ENCODE peak calls at places on chromosome 6, in four cellular contexts. T is CD8-positive, alpha-beta T cell; N is substantia nigra; P is NCI-H2081. O is an unnamed sample.

GRCh38 chr6:31888281-31889258 is 8.9 kb downstream of the EHMT2 start:
- DNase-seq in T (peak), N (no peak), P (no peak), O (peak)

GRCh38 chr6:35365599-35366596 is 23.5 kb downstream of the PPARD start:
- DNase-seq in P (no peak), N (no peak), T (no peak), O (no peak)

GRCh38 chr6:169811521-169812256 is 60.3 kb downstream of the ERMARD start:
- DNase-seq in P (no peak), N (no peak), T (no peak), O (no peak)

GRCh38 chr6:11050735-11051134 is 6.6 kb upstream of the ELOVL2 start:
- DNase-seq in N (no peak), T (no peak), P (no peak), O (no peak)

GRCh38 chr6:99347804-99348203 is 1.7 kb downstream of the FAXC start:
- DNase-seq in P (no peak), N (no peak), T (no peak), O (no peak)

GRCh38 chr6:43477235-43478007 is at the start of gene TJAP1:
- DNase-seq in N (peak), T (peak), P (peak), O (peak)

GRCh38 chr6:131937703-131938631 is 13.2 kb downstream of the CCN2 start:
- DNase-seq in T (no peak), P (peak), N (no peak), O (no peak)

GRCh38 chr6:168154263-168154917 is 75.4 kb upstream of the FRMD1 start:
- DNase-seq in N (no peak), P (no peak), T (no peak), O (no peak)

GRCh38 chr6:155448823-155449789 is 6.5 kb downstream of the NOX3 start:
- DNase-seq in N (no peak), T (no peak), P (peak), O (no peak)

GRCh38 chr6:75337805-75338204 is 53.2 kb upstream of the TMEM30A start:
- DNase-seq in T (no peak), P (no peak), N (no peak), O (no peak)

GRCh38 chr6:170584954-170585498 is 589 bp upstream of the PDCD2 start:
- DNase-seq in T (no peak), P (no peak), N (no peak), O (no peak)

GRCh38 chr6:30835576-30835975 is 48.7 kb upstream of the DDR1 start:
- DNase-seq in P (no peak), T (no peak), N (no peak), O (no peak)

GRCh38 chr6:39048481-39049399 is at the start of gene GLP1R:
- DNase-seq in N (no peak), P (no peak), T (no peak), O (no peak)

GRCh38 chr6:92026878-92027277 is 1392.5 kb downstream of the EPHA7 start:
- DNase-seq in N (no peak), P (no peak), T (no peak), O (no peak)

GRCh38 chr6:42251500-42251899 is 33.8 kb upstream of the MRPS10 start:
- DNase-seq in N (no peak), T (no peak), P (no peak), O (peak)

GRCh38 chr6:5316946-5317345 is 55.6 kb downstream of the FARS2 start:
- DNase-seq in N (no peak), T (no peak), P (no peak), O (no peak)

GRCh38 chr6:18323935-18324707 is 59.8 kb upstream of the DEK start:
- DNase-seq in N (no peak), T (no peak), P (peak), O (peak)

GRCh38 chr6:155038527-155038926 is 43.4 kb downstream of the TIAM2 start:
- DNase-seq in N (no peak), T (no peak), P (no peak), O (no peak)

GRCh38 chr6:167533851-167534250 is 209.0 kb downstream of the TTLL2 start:
- DNase-seq in T (no peak), N (no peak), P (no peak), O (no peak)

GRCh38 chr6:112027942-112028674 is 25.8 kb upstream of the CCN6 start:
- DNase-seq in T (peak), N (no peak), P (no peak), O (no peak)

GRCh38 chr6:165913676-165914570 is 250.9 kb upstream of the PDE10A start:
- DNase-seq in T (no peak), P (no peak), N (no peak), O (no peak)

GRCh38 chr6:10312445-10312844 is 102.4 kb downstream of the TFAP2A start:
- DNase-seq in N (no peak), P (no peak), T (no peak), O (no peak)

GRCh38 chr6:73309784-73310502 is 44.1 kb downstream of the DPPA5 start:
- DNase-seq in N (peak), T (peak), P (peak), O (peak)

GRCh38 chr6:153328194-153328593 is 197.1 kb upstream of the RGS17 start:
- DNase-seq in P (no peak), N (no peak), T (no peak), O (no peak)

GRCh38 chr6:11766056-11766455 is 12.5 kb downstream of the ADTRP start:
- DNase-seq in N (no peak), T (no peak), P (no peak), O (no peak)

GRCh38 chr6:50187212-50188055 is 137.7 kb upstream of the DEFB112 start:
- DNase-seq in P (peak), N (no peak), T (no peak), O (no peak)

GRCh38 chr6:110635096-110635495 is 158.7 kb upstream of the SLC22A16 start:
- DNase-seq in N (no peak), P (no peak), T (no peak), O (no peak)

GRCh38 chr6:71197267-71197666 is 91.3 kb upstream of the OGFRL1 start:
- DNase-seq in P (no peak), T (no peak), N (no peak), O (no peak)

GRCh38 chr6:42403415-42403814 is 48.3 kb downstream of the TRERF1 start:
- DNase-seq in T (no peak), N (no peak), P (no peak), O (no peak)

GRCh38 chr6:11007715-11008608 is 36.1 kb downstream of the ELOVL2 start:
- DNase-seq in N (no peak), P (no peak), T (no peak), O (no peak)

O was measured in AG08396.